ENCODE peak calls at places on chromosomes 12 and 14, in four cellular contexts. A is K562, J is HepG2, L is GM12878. U is an unnamed sample.

GRCh38 chr12:2064078-2064507 is 11.3 kb downstream of the CACNA1C start:
- DNase-seq in L (peak), J (no peak), A (peak), U (no peak)

GRCh38 chr12:65895031-65895430 is 70.7 kb downstream of the HMGA2 start:
- DNase-seq in L (no peak), A (no peak), J (no peak), U (no peak)

GRCh38 chr12:90355701-90356345 is 599.2 kb downstream of the CCER1 start:
- DNase-seq in J (no peak), L (no peak), A (no peak), U (no peak)

GRCh38 chr12:125549171-125549570 is 483.9 kb downstream of the AACS start:
- DNase-seq in J (no peak), A (no peak), L (no peak), U (no peak)

GRCh38 chr12:39176376-39176775 is 266.5 kb downstream of the KIF21A start:
- DNase-seq in L (no peak), J (no peak), A (no peak), U (no peak)

GRCh38 chr12:122057769-122058168 is 20.8 kb upstream of the MLXIP start:
- DNase-seq in A (no peak), J (no peak), L (no peak), U (no peak)

GRCh38 chr14:60651936-60652673 is 2.8 kb upstream of the SIX1 start:
- DNase-seq in L (no peak), A (no peak), J (no peak), U (no peak)

GRCh38 chr12:96354326-96354725 is 45.9 kb downstream of the CDK17 start:
- DNase-seq in A (no peak), J (no peak), L (no peak), U (no peak)

GRCh38 chr12:4440187-4440941 is 5.3 kb downstream of the FGF6 start:
- DNase-seq in A (no peak), L (no peak), J (no peak), U (no peak)

GRCh38 chr14:31994391-31995033 is 82.6 kb upstream of the ARHGAP5 start:
- DNase-seq in A (no peak), J (no peak), L (no peak), U (no peak)

GRCh38 chr12:7961395-7962188 is 25.6 kb upstream of the SLC2A3 start:
- DNase-seq in A (no peak), L (no peak), J (no peak), U (no peak)

GRCh38 chr12:7970475-7971252 is 34.7 kb upstream of the SLC2A3 start:
- DNase-seq in J (no peak), L (peak), A (peak), U (peak)

DNA sequence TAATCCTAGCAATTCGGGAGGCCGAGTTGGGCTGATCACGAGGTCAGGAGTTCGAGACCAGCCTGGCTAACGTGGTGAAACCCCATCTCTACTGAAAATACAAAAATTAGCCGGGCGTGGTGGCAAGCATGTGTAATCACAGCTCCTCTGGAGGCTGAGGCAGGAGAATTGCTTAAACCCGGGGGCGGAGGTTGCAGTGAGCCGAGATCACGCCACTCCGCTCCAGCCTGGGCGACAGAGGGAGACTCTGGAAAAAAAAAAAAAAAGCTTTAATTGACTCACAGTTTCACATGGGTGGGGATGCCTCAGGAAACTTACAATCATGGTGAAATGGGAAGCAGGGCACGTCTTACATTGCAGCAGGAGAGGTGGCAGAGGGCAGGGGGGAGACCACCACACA is 30.6 kb upstream of the SLC2A3 start:
- DNase-seq in J (no peak), L (no peak), A (no peak), U (no peak)
- TF ChIP-seq MYC in J (no peak), L (no peak), A (no peak), U (no peak)

GRCh38 chr14:75155159-75155558 is 21.3 kb downstream of the TMED10 start:
- DNase-seq in A (no peak), J (no peak), L (no peak), U (no peak)
- TF ChIP-seq POLR2A in A (no peak), J (no peak), L (no peak), U (no peak)

DNA sequence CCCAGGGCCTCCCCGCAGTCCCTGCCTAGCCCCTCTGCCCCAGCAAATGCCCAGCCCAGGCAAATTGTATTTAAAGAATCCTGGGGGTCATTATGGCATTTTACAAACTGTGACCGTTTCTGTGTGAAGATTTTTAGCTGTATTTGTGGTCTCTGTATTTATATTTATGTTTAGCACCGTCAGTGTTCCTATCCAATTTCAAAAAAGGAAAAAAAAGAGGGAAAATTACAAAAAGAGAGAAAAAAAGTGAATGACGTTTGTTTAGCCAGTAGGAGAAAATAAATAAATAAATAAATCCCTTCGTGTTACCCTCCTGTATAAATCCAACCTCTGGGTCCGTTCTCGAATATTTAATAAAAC is 2.2 kb downstream of the HOXC6 start:
- DNase-seq in A (no peak), L (no peak), J (no peak), U (no peak)
- H2AFZ ChIP-seq in A (no peak), L (no peak), J (no peak), U (no peak)

GRCh38 chr12:56487448-56488040 is 417 bp downstream of the GLS2 start:
- DNase-seq in L (no peak), J (peak), A (no peak), U (peak)
- TF ChIP-seq MYC in L (no peak), J (peak), A (no peak), U (no peak)

DNA sequence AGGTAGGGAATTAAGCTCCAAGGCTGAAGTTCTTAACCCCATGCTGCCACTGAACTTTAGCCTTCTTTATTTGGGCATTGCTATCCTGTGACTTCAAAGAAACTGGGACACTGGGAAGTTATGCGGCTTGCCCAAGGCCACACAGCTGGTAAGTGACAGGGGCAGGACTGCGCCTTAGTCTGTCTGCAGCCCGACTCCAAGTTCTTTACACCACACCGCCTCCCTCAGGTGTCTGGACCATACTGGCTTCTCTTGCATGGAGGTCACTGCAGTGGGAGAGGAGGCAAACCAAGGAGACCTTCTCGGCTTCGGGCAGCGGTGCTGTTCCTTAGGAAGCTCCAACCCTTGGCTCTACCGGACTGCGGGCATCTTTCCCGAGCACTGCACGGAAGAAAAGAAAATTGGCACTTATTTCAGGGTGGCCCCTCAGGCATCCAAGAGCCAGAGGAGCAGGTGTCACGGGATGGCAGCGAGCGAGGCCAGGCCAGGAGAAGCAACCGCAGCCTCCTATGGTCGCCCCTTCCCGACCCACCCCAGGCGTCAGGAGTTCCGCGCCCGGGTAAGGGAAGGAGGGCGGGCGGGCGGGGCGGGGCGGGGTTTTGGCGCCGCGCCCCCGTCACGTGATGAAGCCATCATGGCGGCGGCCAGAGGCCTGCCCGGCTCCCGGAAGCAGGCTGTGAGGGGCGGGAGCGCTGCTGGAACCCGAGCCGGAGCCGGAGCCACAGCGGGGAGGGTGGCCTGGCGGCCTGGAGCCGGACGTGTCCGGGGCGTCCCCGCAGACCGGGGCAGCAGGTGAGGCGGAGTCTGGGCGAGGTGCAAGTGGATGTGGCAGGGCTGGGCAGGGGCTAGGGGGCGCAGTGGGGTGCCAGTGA is 16.4 kb upstream of the ESPL1 start:
- DNase-seq in L (peak), A (peak), J (peak), U (peak)
- TF ChIP-seq POLR2A in L (peak), A (peak), J (peak), U (peak)

DNA sequence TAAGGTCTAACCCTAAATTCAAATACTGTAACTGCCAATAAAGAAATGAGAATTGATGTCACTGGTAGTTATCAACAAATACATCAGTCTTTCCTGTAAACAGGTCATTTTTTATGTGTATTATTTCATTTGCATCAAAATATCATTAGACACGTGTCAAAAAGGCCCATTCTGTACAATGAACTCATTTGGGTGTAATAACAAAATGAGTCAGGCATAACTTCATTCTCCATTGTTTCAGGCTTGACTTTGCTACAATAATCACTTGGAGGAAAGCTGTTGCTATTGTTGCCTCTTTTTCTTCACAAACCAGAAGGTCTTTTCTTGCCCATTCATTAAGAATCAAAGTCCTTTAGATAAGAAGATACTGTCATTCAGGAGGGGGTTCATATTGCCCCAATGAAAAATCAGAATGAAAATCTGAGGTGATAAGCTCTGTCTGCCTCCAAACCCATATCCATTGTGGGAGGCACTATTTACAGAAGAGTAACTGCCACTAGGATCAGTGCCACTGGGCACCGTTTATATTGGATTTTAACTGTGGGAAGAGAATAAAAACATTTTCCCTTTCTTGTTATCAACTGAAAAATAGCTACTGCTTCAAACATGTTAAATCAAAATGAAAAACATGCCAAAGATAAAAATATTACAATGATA is 10.1 kb downstream of the ENTPD5 start:
- DNase-seq in A (no peak), J (no peak), L (no peak), U (peak)
- H2AFZ ChIP-seq in A (no peak), J (no peak), L (no peak), U (no peak)

GRCh38 chr12:12804432-12804886 is 8.7 kb upstream of the DDX47 start:
- DNase-seq in A (no peak), L (no peak), J (peak), U (peak)

GRCh38 chr12:12806784-12807516 is 6.2 kb upstream of the DDX47 start:
- DNase-seq in J (no peak), A (no peak), L (no peak), U (peak)

GRCh38 chr12:12811343-12811742 is 1.8 kb upstream of the DDX47 start:
- DNase-seq in A (no peak), L (no peak), J (no peak), U (no peak)

GRCh38 chr12:12810507-12811143 is 2.5 kb upstream of the DDX47 start:
- DNase-seq in A (no peak), L (no peak), J (no peak), U (no peak)

DNA sequence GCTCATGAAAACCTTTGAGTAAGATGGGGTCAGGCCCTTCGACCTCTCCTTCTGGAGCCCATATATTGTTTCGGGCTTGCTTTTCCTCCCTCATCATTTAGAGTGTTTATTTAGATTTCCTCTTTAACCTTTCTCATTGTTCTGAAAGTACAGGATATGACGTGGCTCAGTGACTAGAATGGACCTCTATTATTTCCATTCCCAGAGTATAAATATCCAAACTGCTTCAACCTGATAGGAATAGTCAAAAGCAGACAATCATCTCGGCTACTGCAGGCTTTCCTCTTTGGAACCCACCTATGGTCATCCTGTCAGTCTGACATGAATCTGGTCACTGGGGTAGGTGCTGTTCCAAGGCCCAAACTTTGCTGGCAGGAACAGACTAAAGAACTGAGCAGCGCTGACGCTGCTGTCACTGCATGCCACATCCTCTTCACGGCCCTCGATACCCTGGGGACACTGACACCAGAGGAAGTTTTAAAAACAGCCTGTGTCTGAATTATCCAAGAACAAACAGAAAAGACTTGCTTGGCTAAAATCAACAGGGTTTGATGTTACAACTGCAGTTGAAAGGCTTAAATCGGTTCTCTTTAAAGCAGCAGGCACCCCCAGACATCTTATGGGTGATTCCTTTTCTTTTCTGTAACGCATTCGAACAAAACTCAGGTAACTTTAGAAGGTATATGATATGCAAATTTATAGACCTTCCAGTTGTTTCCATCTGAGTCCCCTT is 5.0 kb upstream of the DDX47 start:
- DNase-seq in A (no peak), L (peak), J (no peak), U (peak)
- TF ChIP-seq MYC in A (no peak), L (no peak), J (no peak), U (no peak)

GRCh38 chr12:98490491-98491453 is 24.6 kb upstream of the TMPO start:
- DNase-seq in L (peak), A (peak), J (peak), U (peak)
- TF ChIP-seq POLR2A in L (peak), A (no peak), J (peak), U (no peak)

GRCh38 chr12:59382678-59383425 is 213.0 kb upstream of the SLC16A7 start:
- DNase-seq in J (no peak), L (no peak), A (no peak), U (no peak)
- H2AFZ ChIP-seq in J (no peak), L (no peak), A (no peak), U (no peak)

GRCh38 chr14:81330619-81331122 is 69.5 kb downstream of the STON2 start:
- DNase-seq in A (no peak), L (no peak), J (no peak), U (no peak)
- TF ChIP-seq MYC in A (no peak), L (no peak), J (no peak), U (no peak)

U was measured in endothelial cell of umbilical vein.